ENCODE peak calls at places on chromosome 22, in eight cellular contexts. One of them, this sample, is unnamed.

GRCh38 chr22:40965936-40966557 is 14.9 kb downstream of the RBX1 start:
- DNase-seq in WERI-Rb-1: no peak
- DNase-seq in fibroblast of lung: no peak
- DNase-seq in GM12865: no peak
- DNase-seq in GM23338: no peak
- DNase-seq in GM06990: no peak
- DNase-seq in AG09309: no peak
- DNase-seq in ovary: no peak
- DNase-seq in this sample: no peak

GRCh38 chr22:49768961-49769690 is 58.5 kb downstream of the BRD1 start:
- DNase-seq in WERI-Rb-1: peak
- DNase-seq in fibroblast of lung: peak
- DNase-seq in GM12865: no peak
- DNase-seq in GM23338: no peak
- DNase-seq in GM06990: no peak
- DNase-seq in AG09309: no peak
- DNase-seq in ovary: peak
- DNase-seq in this sample: no peak

GRCh38 chr22:37555029-37555428 is 5.3 kb upstream of the CDC42EP1 start:
- DNase-seq in WERI-Rb-1: no peak
- DNase-seq in fibroblast of lung: no peak
- DNase-seq in GM12865: no peak
- DNase-seq in GM23338: no peak
- DNase-seq in GM06990: no peak
- DNase-seq in AG09309: no peak
- DNase-seq in ovary: no peak
- DNase-seq in this sample: no peak

GRCh38 chr22:24155597-24156145 is 25.6 kb upstream of the SUSD2 start:
- DNase-seq in WERI-Rb-1: peak
- DNase-seq in fibroblast of lung: peak
- DNase-seq in GM12865: peak
- DNase-seq in GM23338: peak
- DNase-seq in GM06990: peak
- DNase-seq in AG09309: no peak
- DNase-seq in ovary: peak
- DNase-seq in this sample: peak

GRCh38 chr22:48481748-48482147 is 1345.9 kb downstream of the BRD1 start:
- DNase-seq in WERI-Rb-1: no peak
- DNase-seq in fibroblast of lung: no peak
- DNase-seq in GM12865: no peak
- DNase-seq in GM23338: no peak
- DNase-seq in GM06990: no peak
- DNase-seq in AG09309: no peak
- DNase-seq in ovary: no peak
- DNase-seq in this sample: no peak

GRCh38 chr22:11629661-11630385 is 3898.2 kb upstream of the OR11H1 start:
- DNase-seq in WERI-Rb-1: no peak
- DNase-seq in fibroblast of lung: no peak
- DNase-seq in GM12865: no peak
- DNase-seq in GM23338: no peak
- DNase-seq in GM06990: no peak
- DNase-seq in AG09309: no peak
- DNase-seq in ovary: no peak
- DNase-seq in this sample: no peak

GRCh38 chr22:29692327-29692640 is 27.5 kb upstream of the CABP7 start:
- DNase-seq in WERI-Rb-1: no peak
- DNase-seq in fibroblast of lung: no peak
- DNase-seq in GM12865: no peak
- DNase-seq in GM23338: no peak
- DNase-seq in GM06990: no peak
- DNase-seq in AG09309: no peak
- DNase-seq in ovary: no peak
- DNase-seq in this sample: no peak

GRCh38 chr22:35116269-35116668 is 50.3 kb downstream of the ISX start:
- DNase-seq in WERI-Rb-1: no peak
- DNase-seq in fibroblast of lung: no peak
- DNase-seq in GM12865: no peak
- DNase-seq in GM23338: no peak
- DNase-seq in GM06990: no peak
- DNase-seq in AG09309: no peak
- DNase-seq in ovary: no peak
- DNase-seq in this sample: no peak

GRCh38 chr22:37221424-37222336 is 9.4 kb upstream of the SSTR3 start:
- DNase-seq in WERI-Rb-1: no peak
- DNase-seq in fibroblast of lung: no peak
- DNase-seq in GM12865: no peak
- DNase-seq in GM23338: no peak
- DNase-seq in GM06990: no peak
- DNase-seq in AG09309: no peak
- DNase-seq in ovary: no peak
- DNase-seq in this sample: no peak

DNA sequence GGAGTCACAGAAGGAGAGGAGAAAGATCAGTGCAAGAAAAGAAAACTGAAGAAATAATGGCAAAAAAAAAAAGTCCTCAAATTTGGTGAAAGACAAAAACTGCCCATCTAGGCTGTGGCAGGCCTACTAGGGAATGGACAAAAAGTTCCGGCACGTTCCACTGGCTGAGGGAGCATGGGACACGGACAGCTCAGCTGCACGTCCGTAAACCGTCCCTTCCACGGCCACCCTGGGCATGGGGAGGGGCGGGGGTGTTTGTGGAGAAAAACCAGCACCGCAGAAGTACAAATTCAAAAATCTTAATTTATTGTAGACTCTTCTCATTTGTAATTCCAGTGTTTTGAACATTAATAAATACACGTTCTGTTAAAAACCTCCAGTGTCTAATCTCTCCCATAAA is 25.4 kb downstream of the TRMU start:
- DNase-seq in WERI-Rb-1: no peak
- DNase-seq in fibroblast of lung: no peak
- DNase-seq in GM12865: no peak
- DNase-seq in GM23338: no peak
- DNase-seq in GM06990: no peak
- DNase-seq in AG09309: no peak
- DNase-seq in ovary: no peak
- DNase-seq in this sample: no peak
- TF ChIP-seq CTCF in WERI-Rb-1: no peak
- TF ChIP-seq CTCF in fibroblast of lung: no peak
- TF ChIP-seq CTCF in GM12865: no peak
- TF ChIP-seq CTCF in GM23338: no peak
- TF ChIP-seq CTCF in GM06990: no peak
- TF ChIP-seq CTCF in AG09309: no peak
- TF ChIP-seq CTCF in ovary: no peak
- TF ChIP-seq CTCF in this sample: no peak

DNA sequence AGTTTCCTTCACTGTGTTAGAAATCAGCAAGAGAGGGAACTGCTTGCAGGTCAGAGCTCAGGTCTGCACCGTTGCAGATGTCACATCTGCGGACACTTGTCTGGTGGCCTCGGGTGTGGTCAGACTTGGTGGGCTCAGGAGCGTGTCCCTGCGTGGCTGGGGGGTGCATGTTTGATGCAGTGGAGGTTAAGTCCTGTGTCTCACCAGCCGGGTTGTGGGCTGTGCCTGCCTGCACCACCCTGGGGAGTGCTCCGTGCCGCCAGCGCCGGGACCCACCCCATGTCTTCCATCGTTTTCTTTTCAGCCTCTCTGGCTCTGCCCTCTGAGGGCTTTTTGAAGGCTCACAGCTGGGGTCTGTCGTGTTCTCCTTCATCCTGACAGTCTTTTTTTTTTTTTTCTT is 26.0 kb downstream of the PPIL2 start:
- DNase-seq in WERI-Rb-1: no peak
- DNase-seq in fibroblast of lung: no peak
- DNase-seq in GM12865: no peak
- DNase-seq in GM23338: no peak
- DNase-seq in GM06990: no peak
- DNase-seq in AG09309: no peak
- DNase-seq in ovary: no peak
- DNase-seq in this sample: no peak
- TF ChIP-seq CTCF in WERI-Rb-1: no peak
- TF ChIP-seq CTCF in fibroblast of lung: no peak
- TF ChIP-seq CTCF in GM12865: no peak
- TF ChIP-seq CTCF in GM23338: no peak
- TF ChIP-seq CTCF in GM06990: no peak
- TF ChIP-seq CTCF in AG09309: no peak
- TF ChIP-seq CTCF in ovary: no peak
- TF ChIP-seq CTCF in this sample: no peak

DNA sequence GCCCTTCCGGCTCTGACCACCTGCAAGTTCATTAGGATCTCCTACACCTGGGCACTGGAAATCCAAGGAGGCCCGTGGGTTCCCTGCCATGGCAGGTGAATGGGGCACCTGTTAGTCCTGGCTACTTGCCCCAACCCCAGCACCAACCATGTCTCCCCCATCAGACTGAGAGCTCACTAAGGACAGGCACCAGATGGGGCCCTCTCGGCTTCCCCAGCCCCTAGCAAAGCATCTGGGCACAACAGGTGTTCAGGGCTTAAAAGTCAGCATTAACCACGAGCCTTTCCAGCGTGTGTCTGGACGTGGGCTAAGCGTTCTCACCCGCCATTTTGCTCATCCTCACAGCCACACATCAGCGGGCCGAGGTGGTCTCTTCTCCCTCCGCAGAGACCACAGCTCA is 2.2 kb downstream of the SULT4A1 start:
- DNase-seq in WERI-Rb-1: peak
- DNase-seq in fibroblast of lung: no peak
- DNase-seq in GM12865: no peak
- DNase-seq in GM23338: no peak
- DNase-seq in GM06990: no peak
- DNase-seq in AG09309: no peak
- DNase-seq in ovary: peak
- DNase-seq in this sample: no peak
- TF ChIP-seq CTCF in WERI-Rb-1: no peak
- TF ChIP-seq CTCF in fibroblast of lung: no peak
- TF ChIP-seq CTCF in GM12865: no peak
- TF ChIP-seq CTCF in GM23338: no peak
- TF ChIP-seq CTCF in GM06990: no peak
- TF ChIP-seq CTCF in AG09309: no peak
- TF ChIP-seq CTCF in ovary: no peak
- TF ChIP-seq CTCF in this sample: no peak

DNA sequence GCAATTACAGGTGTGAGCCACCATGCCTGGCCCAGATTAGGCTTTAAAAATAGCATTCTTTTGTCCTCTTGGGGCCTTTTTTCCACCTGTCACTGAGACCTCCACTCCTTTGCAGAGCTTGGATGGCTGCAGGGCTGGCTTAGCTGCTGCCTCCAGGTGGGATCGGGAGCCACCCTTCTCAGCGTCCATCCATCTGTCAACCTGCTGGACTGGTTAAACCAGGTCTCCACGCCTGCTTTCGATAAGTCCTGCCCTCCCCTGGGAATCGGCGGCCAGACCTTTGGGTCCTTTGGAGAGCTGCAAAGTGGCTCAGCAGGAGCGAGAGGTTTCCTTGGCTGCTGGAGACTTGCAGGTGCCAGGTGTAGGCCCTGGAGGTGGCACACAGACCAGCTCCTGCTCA is 23.4 kb upstream of the GRAMD4 start:
- DNase-seq in WERI-Rb-1: peak
- DNase-seq in fibroblast of lung: no peak
- DNase-seq in GM12865: no peak
- DNase-seq in GM23338: peak
- DNase-seq in GM06990: no peak
- DNase-seq in AG09309: no peak
- DNase-seq in ovary: no peak
- DNase-seq in this sample: no peak
- TF ChIP-seq CTCF in WERI-Rb-1: peak
- TF ChIP-seq CTCF in fibroblast of lung: no peak
- TF ChIP-seq CTCF in GM12865: no peak
- TF ChIP-seq CTCF in GM23338: no peak
- TF ChIP-seq CTCF in GM06990: no peak
- TF ChIP-seq CTCF in AG09309: no peak
- TF ChIP-seq CTCF in ovary: no peak
- TF ChIP-seq CTCF in this sample: no peak

GRCh38 chr22:19596680-19597398 is 72.6 kb upstream of the CLDN5 start:
- DNase-seq in WERI-Rb-1: no peak
- DNase-seq in fibroblast of lung: no peak
- DNase-seq in GM12865: no peak
- DNase-seq in GM23338: no peak
- DNase-seq in GM06990: no peak
- DNase-seq in AG09309: no peak
- DNase-seq in ovary: no peak
- DNase-seq in this sample: no peak
- TF ChIP-seq CTCF in WERI-Rb-1: no peak
- TF ChIP-seq CTCF in fibroblast of lung: no peak
- TF ChIP-seq CTCF in GM12865: no peak
- TF ChIP-seq CTCF in GM23338: no peak
- TF ChIP-seq CTCF in GM06990: no peak
- TF ChIP-seq CTCF in AG09309: no peak
- TF ChIP-seq CTCF in ovary: no peak
- TF ChIP-seq CTCF in this sample: no peak

DNA sequence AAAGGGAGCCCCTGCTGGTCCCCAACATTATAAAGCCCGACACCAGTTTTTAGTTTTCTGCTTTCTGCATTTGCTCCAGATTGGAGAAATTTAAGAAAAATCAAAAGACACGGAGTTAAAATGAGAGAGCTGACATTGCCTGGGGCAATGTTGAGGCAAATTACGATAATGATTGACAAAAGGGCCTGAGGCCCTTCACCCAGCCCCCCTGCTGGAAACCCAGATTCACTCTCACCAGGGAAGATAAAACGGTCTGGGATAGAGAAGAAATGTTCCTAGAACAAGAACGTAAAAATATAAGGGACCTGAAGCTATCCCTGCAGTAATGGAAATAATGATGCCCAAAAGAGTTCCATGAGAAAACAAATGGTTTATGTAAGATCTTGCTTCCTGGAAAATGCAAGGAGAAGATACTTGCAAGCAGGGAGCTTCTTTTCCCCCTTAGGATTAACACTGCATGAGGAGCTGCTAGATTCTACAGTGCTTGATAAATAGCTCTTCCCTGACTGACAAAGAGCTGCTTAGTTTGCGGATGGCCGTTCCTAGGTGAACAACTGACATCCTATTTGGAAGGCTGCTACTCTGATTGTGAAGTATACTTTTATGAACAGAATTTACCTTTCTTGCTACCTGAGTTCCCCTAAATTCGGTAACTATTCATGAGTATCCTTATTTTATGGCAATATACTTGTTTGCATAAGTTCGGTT is 40.6 kb upstream of the GNAZ start:
- DNase-seq in WERI-Rb-1: no peak
- DNase-seq in fibroblast of lung: no peak
- DNase-seq in GM12865: no peak
- DNase-seq in GM23338: no peak
- DNase-seq in GM06990: no peak
- DNase-seq in AG09309: no peak
- DNase-seq in ovary: no peak
- DNase-seq in this sample: no peak
- TF ChIP-seq CTCF in WERI-Rb-1: no peak
- TF ChIP-seq CTCF in fibroblast of lung: no peak
- TF ChIP-seq CTCF in GM12865: no peak
- TF ChIP-seq CTCF in GM23338: no peak
- TF ChIP-seq CTCF in GM06990: no peak
- TF ChIP-seq CTCF in AG09309: no peak
- TF ChIP-seq CTCF in ovary: no peak
- TF ChIP-seq CTCF in this sample: no peak

DNA sequence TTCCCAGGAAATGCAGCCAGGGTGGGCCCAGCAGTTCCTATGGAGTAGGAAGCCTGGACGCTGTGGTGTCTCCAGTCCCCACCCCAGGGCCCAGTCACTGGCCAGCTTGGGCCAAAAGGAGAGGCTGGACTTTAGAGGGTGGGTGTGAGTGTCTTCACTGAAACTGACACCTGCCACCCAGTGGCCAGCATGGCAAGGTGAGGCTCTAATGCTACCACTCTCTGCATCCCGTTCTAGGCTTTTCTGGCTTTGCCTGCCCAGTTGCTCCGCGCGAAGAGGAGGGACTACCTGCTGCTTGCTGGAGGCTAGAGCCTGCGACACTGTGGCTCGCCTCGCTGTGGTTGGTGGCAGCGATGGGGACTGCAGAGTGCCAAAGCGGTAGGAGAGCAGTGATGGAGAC is 35.4 kb downstream of the C22orf42 start:
- DNase-seq in WERI-Rb-1: no peak
- DNase-seq in fibroblast of lung: no peak
- DNase-seq in GM12865: no peak
- DNase-seq in GM23338: peak
- DNase-seq in GM06990: no peak
- DNase-seq in AG09309: no peak
- DNase-seq in ovary: no peak
- DNase-seq in this sample: no peak
- TF ChIP-seq CTCF in WERI-Rb-1: peak
- TF ChIP-seq CTCF in fibroblast of lung: no peak
- TF ChIP-seq CTCF in GM12865: no peak
- TF ChIP-seq CTCF in GM23338: peak
- TF ChIP-seq CTCF in GM06990: peak
- TF ChIP-seq CTCF in AG09309: no peak
- TF ChIP-seq CTCF in ovary: no peak
- TF ChIP-seq CTCF in this sample: no peak